ENCODE peak calls at places on chromosomes 1 and 21, in six cellular contexts. P is GM12891, U is K562, R is GM12878, K is H1, V is HepG2. N is an unnamed sample.

GRCh38 chr1:108661030-108661609 is at the start of gene HENMT1:
- DNase-seq in P (peak), V (no peak), K (peak), R (peak), U (no peak), N (peak)

GRCh38 chr21:42781150-42781980 is 98.0 kb downstream of the WDR4 start:
- DNase-seq in U (no peak), V (peak), R (no peak), K (no peak), P (no peak), N (no peak)

GRCh38 chr1:27664291-27664690 is 7.7 kb downstream of the IFI6 start:
- DNase-seq in P (no peak), U (no peak), K (no peak), V (no peak), R (no peak), N (no peak)

GRCh38 chr21:41024341-41025056 is 143.5 kb upstream of the BACE2 start:
- DNase-seq in V (no peak), U (no peak), K (no peak), P (no peak), R (no peak), N (no peak)

GRCh38 chr1:183480971-183481431 is 8.7 kb downstream of the SMG7 start:
- DNase-seq in R (peak), V (no peak), U (no peak), P (no peak), K (no peak), N (no peak)

GRCh38 chr1:159214149-159214760 is 9.6 kb downstream of the ACKR1 start:
- DNase-seq in K (no peak), P (peak), U (peak), V (peak), R (no peak), N (no peak)

GRCh38 chr1:13512472-13512871 is 1.3 kb downstream of the LRRC38 start:
- DNase-seq in R (no peak), K (no peak), V (no peak), P (no peak), U (no peak), N (no peak)

GRCh38 chr21:17523007-17523451 is 10.2 kb downstream of the CXADR start:
- DNase-seq in U (no peak), K (no peak), P (no peak), V (peak), R (no peak), N (no peak)

GRCh38 chr21:44530903-44531605 is 8.9 kb downstream of the KRTAP10-1 start:
- DNase-seq in P (no peak), U (no peak), V (no peak), R (no peak), K (no peak), N (no peak)

GRCh38 chr1:34354367-34354766 is 177.7 kb downstream of the C1orf94 start:
- DNase-seq in V (no peak), P (no peak), U (no peak), R (no peak), K (no peak), N (no peak)

GRCh38 chr1:63454269-63454668 is 68.8 kb downstream of the ITGB3BP start:
- DNase-seq in V (peak), P (no peak), U (no peak), R (no peak), K (no peak), N (no peak)

GRCh38 chr1:186212574-186213224 is 162.4 kb downstream of the TPR start:
- DNase-seq in V (peak), P (peak), K (peak), R (no peak), U (peak), N (peak)

GRCh38 chr1:245322673-245323072 is 167.9 kb downstream of the KIF26B start:
- DNase-seq in K (no peak), U (no peak), R (no peak), P (no peak), V (no peak), N (no peak)

GRCh38 chr1:61149010-61149860 is 66.9 kb downstream of the NFIA start:
- DNase-seq in R (no peak), V (no peak), K (no peak), P (no peak), U (no peak), N (no peak)

GRCh38 chr1:99763956-99764355 is 2.5 kb downstream of the FRRS1 start:
- DNase-seq in U (no peak), P (no peak), K (no peak), R (no peak), V (no peak), N (no peak)

GRCh38 chr1:63773815-63774616 is at the start of gene ROR1:
- DNase-seq in V (peak), U (peak), K (peak), P (peak), R (no peak), N (peak)

GRCh38 chr21:34526618-34527290 is 14.7 kb upstream of the KCNE1 start:
- DNase-seq in P (no peak), K (no peak), R (no peak), U (no peak), V (peak), N (no peak)

GRCh38 chr1:60510162-60510561 is 436.6 kb upstream of the C1orf87 start:
- DNase-seq in K (no peak), R (no peak), U (no peak), V (no peak), P (no peak), N (no peak)

GRCh38 chr21:36134820-36135390 is at the start of gene CBR3:
- DNase-seq in V (no peak), U (no peak), R (no peak), P (no peak), K (no peak), N (peak)

GRCh38 chr1:50977575-50978143 is 7.6 kb downstream of the CDKN2C start:
- DNase-seq in P (peak), R (no peak), U (peak), K (no peak), V (peak), N (peak)

GRCh38 chr1:51088474-51088873 is 13.6 kb upstream of the C1orf185 start:
- DNase-seq in V (no peak), P (no peak), R (no peak), U (no peak), K (no peak), N (no peak)

GRCh38 chr21:38965241-38965640 is 159.5 kb downstream of the ETS2 start:
- DNase-seq in R (no peak), U (no peak), P (no peak), V (peak), K (no peak), N (no peak)

GRCh38 chr1:67619080-67619479 is 65.9 kb upstream of the GADD45A start:
- DNase-seq in K (no peak), P (no peak), V (no peak), U (no peak), R (no peak), N (no peak)

GRCh38 chr1:22661880-22662279 is 8.8 kb downstream of the C1QB start:
- DNase-seq in V (no peak), U (no peak), K (no peak), R (no peak), P (no peak), N (no peak)

GRCh38 chr1:189431437-189431836 is 1046.2 kb downstream of the BRINP3 start:
- DNase-seq in V (no peak), R (no peak), P (no peak), K (no peak), U (no peak), N (no peak)

GRCh38 chr1:186999506-186999905 is 170.8 kb downstream of the PLA2G4A start:
- DNase-seq in P (no peak), K (no peak), U (no peak), R (no peak), V (no peak), N (no peak)

GRCh38 chr1:205922806-205923205 is 20.4 kb downstream of the SLC26A9 start:
- DNase-seq in R (no peak), U (no peak), K (no peak), V (no peak), P (no peak), N (no peak)

GRCh38 chr1:9825101-9826074 is 1.6 kb upstream of the CLSTN1 start:
- DNase-seq in U (peak), V (peak), P (no peak), K (peak), R (peak), N (no peak)

GRCh38 chr1:110209715-110210603 is at the start of gene KCNC4:
- DNase-seq in K (peak), P (peak), R (peak), V (peak), U (peak), N (peak)

GRCh38 chr1:167927075-167927754 is 9.3 kb upstream of the DCAF6 start:
- DNase-seq in K (no peak), P (no peak), R (no peak), U (no peak), V (no peak), N (no peak)

GRCh38 chr1:21761052-21761451 is 21.9 kb downstream of the USP48 start:
- DNase-seq in P (no peak), K (no peak), U (no peak), R (no peak), V (no peak), N (no peak)

GRCh38 chr1:2360588-2361364 is 30.6 kb downstream of the MORN1 start:
- DNase-seq in V (no peak), K (no peak), R (no peak), P (no peak), U (no peak), N (no peak)

GRCh38 chr1:52916241-52916975 is 5.1 kb downstream of the ECHDC2 start:
- DNase-seq in K (no peak), P (no peak), R (no peak), U (no peak), V (no peak), N (no peak)

GRCh38 chr21:27329255-27329851 is 362.5 kb upstream of the ADAMTS5 start:
- DNase-seq in R (no peak), U (no peak), P (no peak), V (no peak), K (no peak), N (no peak)

GRCh38 chr1:224065455-224065854 is 48.5 kb upstream of the FBXO28 start:
- DNase-seq in U (no peak), K (no peak), P (no peak), V (no peak), R (no peak), N (no peak)

GRCh38 chr1:33001282-33001681 is 35.4 kb downstream of the AK2 start:
- DNase-seq in K (no peak), V (no peak), U (peak), R (no peak), P (no peak), N (no peak)

GRCh38 chr1:1355376-1355775 is 3.0 kb downstream of the MXRA8 start:
- DNase-seq in U (no peak), R (no peak), V (no peak), K (no peak), P (no peak), N (no peak)

GRCh38 chr1:204733869-204734596 is 48.5 kb upstream of the LRRN2 start:
- DNase-seq in P (no peak), V (no peak), K (no peak), U (no peak), R (no peak), N (no peak)

GRCh38 chr1:204736861-204737260 is 51.3 kb upstream of the LRRN2 start:
- DNase-seq in U (no peak), K (no peak), V (no peak), R (no peak), P (no peak), N (no peak)

GRCh38 chr1:204731997-204732396 is 46.5 kb upstream of the LRRN2 start:
- DNase-seq in P (no peak), R (no peak), V (no peak), K (no peak), U (no peak), N (no peak)

GRCh38 chr1:204733289-204733688 is 47.8 kb upstream of the LRRN2 start:
- DNase-seq in U (no peak), P (no peak), K (no peak), R (no peak), V (no peak), N (no peak)

DNA sequence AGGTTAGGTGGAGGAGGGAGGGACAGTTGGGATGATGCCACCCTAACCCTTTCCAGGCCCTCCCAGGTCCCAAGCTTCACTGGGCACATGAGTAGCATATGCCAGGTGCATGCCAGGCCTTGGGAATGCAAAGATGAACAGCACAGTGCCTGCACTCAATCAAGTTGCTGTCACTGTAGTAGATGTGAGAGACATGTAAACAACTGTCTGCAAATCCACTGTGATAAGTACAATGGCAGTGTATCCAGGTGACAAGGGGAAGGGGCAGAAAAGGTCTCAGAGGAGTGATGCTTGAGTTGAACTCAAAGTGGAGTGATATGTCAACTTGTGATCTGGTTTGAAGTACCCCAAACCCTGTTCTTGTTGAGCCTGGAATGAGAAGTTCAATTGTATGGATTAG is 49.5 kb upstream of the LRRN2 start:
- DNase-seq in U (no peak), V (no peak), R (no peak), P (no peak), K (no peak), N (no peak)
- TF ChIP-seq POLR2AphosphoS5 in U (no peak), V (no peak), R (no peak), P (no peak), K (no peak), N (no peak)

DNA sequence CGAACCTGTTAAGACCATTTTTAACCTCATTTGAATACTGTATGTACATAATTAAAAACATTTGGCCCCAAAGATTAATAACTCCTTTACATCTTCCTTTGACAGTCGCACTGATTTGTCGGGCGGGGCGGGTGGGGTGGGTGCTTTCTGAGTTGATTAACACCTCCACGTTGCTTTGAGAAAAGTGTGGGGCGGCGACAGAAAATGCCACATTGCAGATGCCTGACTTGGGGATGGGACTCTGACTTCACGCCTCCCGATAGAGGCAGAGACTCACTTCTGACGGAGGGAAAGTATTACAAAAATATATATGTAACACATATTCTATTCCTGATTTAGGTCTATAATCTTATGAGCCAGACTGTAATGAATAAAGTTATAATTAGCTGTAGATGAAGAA is 308.3 kb downstream of the RRAGC start:
- DNase-seq in K (no peak), U (no peak), R (no peak), P (no peak), V (no peak), N (no peak)
- TF ChIP-seq POLR2A in K (no peak), U (no peak), R (no peak), P (no peak), V (no peak), N (no peak)

GRCh38 chr1:3502834-3503524 is 48.5 kb downstream of the ARHGEF16 start:
- DNase-seq in V (no peak), R (no peak), U (no peak), K (no peak), P (no peak), N (no peak)

GRCh38 chr1:3503525-3503886 is 49.0 kb downstream of the ARHGEF16 start:
- DNase-seq in U (no peak), K (no peak), V (no peak), P (no peak), R (no peak), N (no peak)

GRCh38 chr1:3501437-3501836 is 47.0 kb downstream of the ARHGEF16 start:
- DNase-seq in V (no peak), P (no peak), U (no peak), R (no peak), K (no peak), N (no peak)

GRCh38 chr1:3500265-3500835 is 45.9 kb downstream of the ARHGEF16 start:
- DNase-seq in R (no peak), P (no peak), K (no peak), U (peak), V (no peak), N (no peak)

DNA sequence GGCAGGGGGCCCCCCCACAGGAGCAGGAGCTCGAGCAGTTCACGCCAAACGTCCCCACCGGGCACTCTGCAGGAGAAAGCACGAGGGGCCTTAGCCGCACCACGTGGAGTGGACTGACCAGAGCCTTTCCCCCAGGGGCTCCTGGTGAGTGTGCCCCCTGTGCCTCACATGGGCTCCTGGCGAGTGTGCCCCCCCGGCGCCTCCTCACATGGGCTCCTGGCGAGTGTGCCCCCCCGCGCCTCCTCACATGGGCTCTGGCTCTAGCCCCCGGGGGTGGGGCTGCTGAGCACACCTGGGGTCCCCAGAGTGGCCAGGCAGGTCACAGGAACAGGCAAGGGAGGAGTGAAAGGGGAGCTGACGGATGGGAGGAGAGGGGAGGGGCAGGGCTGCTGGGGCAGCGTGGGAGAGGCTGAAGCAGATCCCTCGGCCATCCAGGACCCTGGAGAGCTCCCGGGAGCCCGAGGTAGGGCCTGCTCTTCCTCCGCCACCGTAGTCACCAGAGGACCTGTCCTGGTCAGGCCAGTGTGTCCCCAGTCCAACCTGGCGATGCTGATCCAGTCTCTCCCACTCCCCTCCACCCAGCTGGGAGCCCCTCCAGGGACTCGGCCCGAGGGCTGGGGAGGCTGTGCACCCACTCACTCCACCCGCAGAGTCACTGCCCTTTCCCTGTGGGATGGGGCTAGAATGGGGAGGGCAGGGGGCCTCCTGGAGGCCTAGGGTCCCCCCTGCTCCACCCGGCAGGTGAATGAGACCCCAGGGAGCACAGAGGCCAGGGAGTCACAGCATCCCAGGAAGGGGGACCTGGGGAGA is 47.6 kb downstream of the ARHGEF16 start:
- DNase-seq in V (peak), K (peak), P (peak), U (peak), R (no peak), N (peak)
- TF ChIP-seq TAF1 in V (no peak), K (no peak), P (no peak), U (no peak), R (no peak), N (no peak)

DNA sequence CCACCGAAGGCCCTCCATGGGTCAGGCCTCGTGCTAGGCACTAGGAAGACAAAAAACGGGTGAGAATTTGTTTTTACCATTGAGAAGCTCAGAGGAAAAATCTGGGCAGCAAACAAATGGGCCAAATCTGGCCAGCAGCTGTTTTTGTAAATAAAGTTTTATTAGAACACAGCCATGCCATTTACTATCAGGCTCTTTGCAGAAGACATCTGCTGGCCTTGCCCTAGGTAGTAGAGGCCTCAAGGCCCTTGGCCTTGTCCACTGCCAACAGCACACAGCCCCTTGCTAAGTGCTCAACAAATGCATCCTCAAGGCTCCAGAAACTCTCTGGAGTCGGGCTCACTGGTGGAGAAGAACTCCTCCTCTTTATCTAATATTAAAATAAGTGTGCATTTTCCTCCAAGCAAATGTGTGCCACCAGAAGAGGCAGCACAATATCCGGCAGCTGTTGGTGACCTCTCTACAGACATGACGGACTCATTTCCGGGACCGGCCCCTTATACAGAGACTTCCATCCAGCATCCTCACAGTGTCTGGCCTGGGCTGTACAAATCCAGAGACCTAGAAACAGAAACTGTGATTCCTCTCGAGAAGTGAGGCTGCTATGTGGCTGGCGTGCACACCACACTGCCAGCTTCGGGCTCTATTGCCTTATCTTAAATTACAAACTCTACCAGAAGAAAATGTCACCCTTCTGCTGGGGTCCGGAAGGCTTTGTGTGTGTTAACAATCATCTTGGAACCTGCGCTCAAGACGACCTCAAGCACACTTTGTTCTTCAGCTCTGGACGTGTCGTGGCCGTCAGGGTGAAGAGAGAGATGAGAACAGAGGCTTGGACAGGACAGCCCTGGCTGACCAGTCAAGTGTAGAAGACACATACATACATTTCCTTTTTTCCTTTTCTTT is 203.9 kb downstream of the TOMM20 start:
- DNase-seq in R (no peak), P (no peak), V (no peak), K (no peak), U (no peak), N (no peak)
- TF ChIP-seq POLR2AphosphoS5 in R (no peak), P (no peak), V (no peak), K (no peak), U (no peak), N (no peak)

DNA sequence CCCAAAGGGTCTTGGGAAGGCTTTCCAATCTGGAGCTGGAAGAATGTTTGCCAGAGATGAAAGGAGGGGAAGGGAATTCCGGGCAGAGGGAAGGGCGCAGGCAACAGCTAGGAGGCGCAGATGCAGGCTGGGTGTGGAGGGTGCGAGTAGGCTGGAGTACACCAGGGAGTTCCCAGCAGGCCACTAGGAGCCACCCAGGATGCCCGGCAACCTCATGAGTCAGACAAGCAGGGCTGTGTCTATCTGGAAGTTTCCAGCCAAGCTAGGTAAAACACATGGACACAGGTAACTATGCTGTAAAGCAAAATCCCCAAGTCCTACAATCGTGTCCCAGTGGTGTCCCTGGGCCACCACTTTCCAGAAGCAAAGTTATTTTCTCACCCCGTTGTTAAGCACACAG is 998 bp upstream of the NBL1 start:
- DNase-seq in V (peak), P (no peak), R (no peak), K (no peak), U (no peak), N (no peak)
- TF ChIP-seq POLR2A in V (no peak), P (no peak), R (no peak), K (no peak), U (no peak), N (no peak)

N was measured in GM12892.